ENCODE peak calls at places on chromosomes 1 and 21, in six cellular contexts. One of them, this sample, is unnamed.

GRCh38 chr1:182971219-182971618 is 18.3 kb upstream of the SHCBP1L start:
- DNase-seq in lower lobe of right lung: no peak
- DNase-seq in SK-N-MC: no peak
- DNase-seq in left lung: no peak
- DNase-seq in stomach: no peak
- DNase-seq in cardiac muscle cell: no peak
- DNase-seq in this sample: no peak

GRCh38 chr1:34858901-34859441 is 578 bp downstream of the SMIM12 start:
- DNase-seq in cardiac muscle cell: peak; percentile 56
- DNase-seq in stomach: no peak
- DNase-seq in SK-N-MC: no peak
- DNase-seq in lower lobe of right lung: no peak
- DNase-seq in left lung: no peak
- DNase-seq in this sample: peak; percentile 66

GRCh38 chr1:72009756-72010441 is 272.4 kb downstream of the NEGR1 start:
- DNase-seq in cardiac muscle cell: no peak
- DNase-seq in stomach: no peak
- DNase-seq in left lung: no peak
- DNase-seq in SK-N-MC: no peak
- DNase-seq in lower lobe of right lung: no peak
- DNase-seq in this sample: no peak

GRCh38 chr1:63920154-63921117 is 146.6 kb downstream of the ROR1 start:
- DNase-seq in cardiac muscle cell: peak; percentile 90
- DNase-seq in stomach: no peak
- DNase-seq in lower lobe of right lung: no peak
- DNase-seq in SK-N-MC: no peak
- DNase-seq in left lung: no peak
- DNase-seq in this sample: peak; percentile 85

GRCh38 chr1:190320952-190321351 is 156.7 kb downstream of the BRINP3 start:
- DNase-seq in lower lobe of right lung: no peak
- DNase-seq in stomach: no peak
- DNase-seq in SK-N-MC: no peak
- DNase-seq in cardiac muscle cell: peak; percentile 72
- DNase-seq in left lung: no peak
- DNase-seq in this sample: no peak

GRCh38 chr1:162878000-162878596 is 17.1 kb upstream of the CCDC190 start:
- DNase-seq in SK-N-MC: peak; percentile 56
- DNase-seq in stomach: peak; percentile 74
- DNase-seq in cardiac muscle cell: peak; percentile 90
- DNase-seq in left lung: no peak
- DNase-seq in lower lobe of right lung: no peak
- DNase-seq in this sample: peak; percentile 87

GRCh38 chr1:8204823-8205222 is 113.1 kb upstream of the SLC45A1 start:
- DNase-seq in stomach: no peak
- DNase-seq in cardiac muscle cell: peak; percentile 56
- DNase-seq in SK-N-MC: no peak
- DNase-seq in left lung: no peak
- DNase-seq in lower lobe of right lung: no peak
- DNase-seq in this sample: no peak

GRCh38 chr1:218347316-218347712 is 2.2 kb downstream of the TGFB2 start:
- DNase-seq in SK-N-MC: no peak
- DNase-seq in lower lobe of right lung: no peak
- DNase-seq in left lung: no peak
- DNase-seq in cardiac muscle cell: peak; percentile 52
- DNase-seq in stomach: no peak
- DNase-seq in this sample: no peak

GRCh38 chr1:152870831-152871730 is 7.0 kb upstream of the SMCP start:
- DNase-seq in SK-N-MC: no peak
- DNase-seq in stomach: no peak
- DNase-seq in left lung: no peak
- DNase-seq in lower lobe of right lung: no peak
- DNase-seq in cardiac muscle cell: peak; percentile 4
- DNase-seq in this sample: peak; percentile 42

GRCh38 chr1:192589813-192590212 is 14.2 kb downstream of the RGS1 start:
- DNase-seq in SK-N-MC: no peak
- DNase-seq in lower lobe of right lung: no peak
- DNase-seq in stomach: no peak
- DNase-seq in cardiac muscle cell: peak; percentile 30
- DNase-seq in left lung: no peak
- DNase-seq in this sample: peak; percentile 24

GRCh38 chr1:173112129-173112528 is 61.4 kb upstream of the TNFSF18 start:
- DNase-seq in stomach: no peak
- DNase-seq in SK-N-MC: no peak
- DNase-seq in cardiac muscle cell: peak; percentile 71
- DNase-seq in left lung: no peak
- DNase-seq in lower lobe of right lung: no peak
- DNase-seq in this sample: peak; percentile 42

GRCh38 chr21:28111151-28111619 is 881.5 kb downstream of the LTN1 start:
- DNase-seq in cardiac muscle cell: peak; percentile 98
- DNase-seq in left lung: peak; percentile 40
- DNase-seq in lower lobe of right lung: no peak
- DNase-seq in SK-N-MC: no peak
- DNase-seq in stomach: no peak
- DNase-seq in this sample: peak; percentile 98

GRCh38 chr1:221816899-221817298 is 75.0 kb upstream of the DUSP10 start:
- DNase-seq in lower lobe of right lung: no peak
- DNase-seq in left lung: no peak
- DNase-seq in cardiac muscle cell: peak; percentile 40
- DNase-seq in stomach: no peak
- DNase-seq in SK-N-MC: no peak
- DNase-seq in this sample: peak; percentile 96

GRCh38 chr1:212401042-212401441 is 13.6 kb downstream of the PACC1 start:
- DNase-seq in SK-N-MC: no peak
- DNase-seq in cardiac muscle cell: no peak
- DNase-seq in left lung: no peak
- DNase-seq in stomach: no peak
- DNase-seq in lower lobe of right lung: no peak
- DNase-seq in this sample: no peak

GRCh38 chr1:91712981-91713841 is 172.7 kb downstream of the TGFBR3 start:
- DNase-seq in cardiac muscle cell: peak; percentile 80
- DNase-seq in lower lobe of right lung: no peak
- DNase-seq in stomach: no peak
- DNase-seq in SK-N-MC: no peak
- DNase-seq in left lung: no peak
- DNase-seq in this sample: peak; percentile 87

GRCh38 chr21:34880401-34880800 is 168.7 kb downstream of the RUNX1 start:
- DNase-seq in lower lobe of right lung: no peak
- DNase-seq in stomach: no peak
- DNase-seq in cardiac muscle cell: no peak
- DNase-seq in left lung: no peak
- DNase-seq in SK-N-MC: no peak
- DNase-seq in this sample: no peak

GRCh38 chr21:34875830-34876229 is 173.3 kb downstream of the RUNX1 start:
- DNase-seq in stomach: no peak
- DNase-seq in left lung: no peak
- DNase-seq in cardiac muscle cell: no peak
- DNase-seq in lower lobe of right lung: no peak
- DNase-seq in SK-N-MC: no peak
- DNase-seq in this sample: no peak

GRCh38 chr21:34878940-34879339 is 170.2 kb downstream of the RUNX1 start:
- DNase-seq in SK-N-MC: no peak
- DNase-seq in left lung: no peak
- DNase-seq in cardiac muscle cell: no peak
- DNase-seq in lower lobe of right lung: no peak
- DNase-seq in stomach: no peak
- DNase-seq in this sample: no peak

GRCh38 chr21:34877485-34878128 is 171.5 kb downstream of the RUNX1 start:
- DNase-seq in lower lobe of right lung: peak; percentile 90
- DNase-seq in stomach: peak; percentile 97
- DNase-seq in SK-N-MC: no peak
- DNase-seq in cardiac muscle cell: no peak
- DNase-seq in left lung: peak; percentile 81
- DNase-seq in this sample: no peak

GRCh38 chr21:34878501-34878900 is 170.6 kb downstream of the RUNX1 start:
- DNase-seq in lower lobe of right lung: peak; percentile 74
- DNase-seq in cardiac muscle cell: no peak
- DNase-seq in SK-N-MC: no peak
- DNase-seq in left lung: peak; percentile 63
- DNase-seq in stomach: peak; percentile 80
- DNase-seq in this sample: no peak
- H3K4me3 ChIP-seq in lower lobe of right lung: no peak overlapping the region
- H3K4me3 ChIP-seq in cardiac muscle cell: no peak overlapping the region
- H3K4me3 ChIP-seq in SK-N-MC: no peak overlapping the region
- H3K4me3 ChIP-seq in left lung: no peak overlapping the region
- H3K4me3 ChIP-seq in stomach: no peak overlapping the region
- H3K4me3 ChIP-seq in this sample: no peak overlapping the region

GRCh38 chr1:160672118-160672517 is 25.3 kb upstream of the SLAMF1 start:
- DNase-seq in SK-N-MC: no peak
- DNase-seq in cardiac muscle cell: no peak
- DNase-seq in lower lobe of right lung: no peak
- DNase-seq in stomach: no peak
- DNase-seq in left lung: no peak
- DNase-seq in this sample: no peak

GRCh38 chr1:160676869-160677597 is 30.2 kb upstream of the SLAMF1 start:
- DNase-seq in lower lobe of right lung: no peak
- DNase-seq in SK-N-MC: no peak
- DNase-seq in left lung: no peak
- DNase-seq in cardiac muscle cell: no peak
- DNase-seq in stomach: no peak
- DNase-seq in this sample: no peak

GRCh38 chr1:160672789-160673695 is 26.2 kb upstream of the SLAMF1 start:
- DNase-seq in lower lobe of right lung: no peak
- DNase-seq in left lung: no peak
- DNase-seq in stomach: no peak
- DNase-seq in SK-N-MC: no peak
- DNase-seq in cardiac muscle cell: no peak
- DNase-seq in this sample: no peak

GRCh38 chr1:160674415-160674814 is 27.6 kb upstream of the SLAMF1 start:
- DNase-seq in left lung: no peak
- DNase-seq in lower lobe of right lung: no peak
- DNase-seq in stomach: no peak
- DNase-seq in cardiac muscle cell: no peak
- DNase-seq in SK-N-MC: no peak
- DNase-seq in this sample: no peak

DNA sequence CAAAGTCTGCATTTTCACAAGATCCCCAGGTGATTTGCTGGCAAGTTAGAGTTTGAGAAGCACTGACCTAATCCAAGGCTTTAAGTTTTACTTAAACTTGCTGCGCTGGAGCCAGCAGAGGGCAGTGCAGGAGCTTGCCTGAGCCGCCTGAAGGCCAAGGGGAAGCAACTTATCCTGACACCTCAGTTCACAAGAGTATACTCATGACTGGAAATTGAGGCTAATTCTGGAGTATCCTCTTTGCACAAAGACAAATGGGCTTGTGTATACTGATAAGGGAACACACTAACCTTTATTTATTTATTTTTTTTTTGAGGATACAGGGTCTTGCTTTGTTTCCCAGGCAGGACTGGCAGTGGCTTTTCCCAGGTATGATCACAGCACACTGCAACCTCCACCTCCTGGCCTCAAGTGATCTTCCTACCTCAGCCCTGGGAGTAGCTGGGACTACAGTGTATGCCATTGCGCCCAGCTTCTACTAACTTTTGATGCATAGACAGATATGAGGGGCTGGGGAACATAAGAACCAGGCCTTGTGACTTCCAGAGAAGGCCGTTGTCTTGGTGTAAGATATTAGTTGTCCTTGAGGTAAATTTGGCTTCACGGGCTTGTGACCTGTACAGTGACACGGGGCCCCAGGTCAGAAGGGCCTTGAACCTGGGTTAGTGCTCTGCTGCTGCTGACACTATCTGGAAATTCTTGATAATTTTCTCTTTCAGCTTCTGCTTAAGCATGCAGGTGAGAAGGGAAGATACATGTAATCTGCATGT is 29.0 kb upstream of the SLAMF1 start:
- DNase-seq in cardiac muscle cell: peak; percentile 80
- DNase-seq in stomach: peak; percentile 72
- DNase-seq in lower lobe of right lung: peak; percentile 84
- DNase-seq in left lung: peak; percentile 83
- DNase-seq in SK-N-MC: no peak
- DNase-seq in this sample: peak; percentile 37
- H3K4me3 ChIP-seq in cardiac muscle cell: no peak overlapping the region
- H3K4me3 ChIP-seq in stomach: no peak overlapping the region
- H3K4me3 ChIP-seq in lower lobe of right lung: no peak overlapping the region
- H3K4me3 ChIP-seq in left lung: peak overlapping the region; percentile 28
- H3K4me3 ChIP-seq in SK-N-MC: no peak overlapping the region
- H3K4me3 ChIP-seq in this sample: no peak overlapping the region

GRCh38 chr1:21510113-21510493 is 880 bp downstream of the ALPL start:
- DNase-seq in lower lobe of right lung: no peak
- DNase-seq in left lung: no peak
- DNase-seq in SK-N-MC: no peak
- DNase-seq in cardiac muscle cell: peak; percentile 26
- DNase-seq in stomach: no peak
- DNase-seq in this sample: no peak

GRCh38 chr1:21509351-21510112 is at the start of gene ALPL:
- DNase-seq in left lung: no peak
- DNase-seq in SK-N-MC: no peak
- DNase-seq in cardiac muscle cell: no peak
- DNase-seq in lower lobe of right lung: peak; percentile 61
- DNase-seq in stomach: no peak
- DNase-seq in this sample: no peak

GRCh38 chr1:21508580-21509350 is 458 bp upstream of the ALPL start:
- DNase-seq in left lung: peak; percentile 73
- DNase-seq in stomach: peak; percentile 76
- DNase-seq in SK-N-MC: no peak
- DNase-seq in lower lobe of right lung: peak; percentile 88
- DNase-seq in cardiac muscle cell: peak; percentile 71
- DNase-seq in this sample: peak; percentile 42

GRCh38 chr1:21511579-21512522 is 2.6 kb downstream of the ALPL start:
- DNase-seq in left lung: peak; percentile 80
- DNase-seq in lower lobe of right lung: peak; percentile 77
- DNase-seq in stomach: peak; percentile 44
- DNase-seq in cardiac muscle cell: peak; percentile 98
- DNase-seq in SK-N-MC: no peak
- DNase-seq in this sample: peak; percentile 96

GRCh38 chr1:21510885-21511578 is 1.8 kb downstream of the ALPL start:
- DNase-seq in stomach: no peak
- DNase-seq in left lung: no peak
- DNase-seq in lower lobe of right lung: no peak
- DNase-seq in SK-N-MC: no peak
- DNase-seq in cardiac muscle cell: peak; percentile 35
- DNase-seq in this sample: no peak
- H3K4me3 ChIP-seq in stomach: peak overlapping the region; percentile 45
- H3K4me3 ChIP-seq in left lung: peak overlapping the region; percentile 47
- H3K4me3 ChIP-seq in lower lobe of right lung: peak overlapping the region; percentile 55
- H3K4me3 ChIP-seq in SK-N-MC: peak overlapping the region; percentile 81
- H3K4me3 ChIP-seq in cardiac muscle cell: no peak overlapping the region
- H3K4me3 ChIP-seq in this sample: no peak overlapping the region

GRCh38 chr1:219367496-219367895 is 193.8 kb downstream of the LYPLAL1 start:
- DNase-seq in left lung: no peak
- DNase-seq in stomach: no peak
- DNase-seq in cardiac muscle cell: no peak
- DNase-seq in lower lobe of right lung: no peak
- DNase-seq in SK-N-MC: no peak
- DNase-seq in this sample: no peak
- H3K4me3 ChIP-seq in left lung: no peak overlapping the region
- H3K4me3 ChIP-seq in stomach: no peak overlapping the region
- H3K4me3 ChIP-seq in cardiac muscle cell: no peak overlapping the region
- H3K4me3 ChIP-seq in lower lobe of right lung: no peak overlapping the region
- H3K4me3 ChIP-seq in SK-N-MC: no peak overlapping the region
- H3K4me3 ChIP-seq in this sample: no peak overlapping the region